ENCODE peak calls at places on chromosome 5, in eight cellular contexts. Z is NCI-H526 treated with DMSO at 0.1 percent for 48 hours, E is aorta, V is NCI-H2029, A is GM12865, I is ACHN, J is GM04504, O is smooth muscle cell of the brain vasculature. D is an unnamed sample.

GRCh38 chr5:180129291-180130190 is 58.0 kb upstream of the RNF130 start:
- DNase-seq in E (no peak), V (no peak), Z (no peak), I (no peak), A (no peak), O (no peak), J (no peak), D (no peak)

GRCh38 chr5:16471387-16471786 is 5.8 kb upstream of the ZNF622 start:
- DNase-seq in J (no peak), V (no peak), Z (no peak), E (no peak), I (no peak), O (no peak), A (no peak), D (no peak)

GRCh38 chr5:71601222-71602026 is 14.3 kb downstream of the MCCC2 start:
- DNase-seq in I (peak; percentile 86), A (peak; percentile 72), Z (no peak), J (peak; percentile 83), V (no peak), O (peak; percentile 96), E (peak; percentile 66), D (peak; percentile 79)

GRCh38 chr5:1417586-1418225 is 27.5 kb downstream of the SLC6A3 start:
- DNase-seq in O (no peak), A (no peak), E (peak; percentile 29), I (no peak), J (no peak), V (no peak), Z (no peak), D (no peak)

GRCh38 chr5:177500685-177501522 is 3.5 kb upstream of the PDLIM7 start:
- DNase-seq in O (peak; percentile 74), I (peak; percentile 74), A (peak; percentile 86), J (no peak), Z (peak; percentile 46), E (peak; percentile 94), V (peak; percentile 68), D (no peak)

GRCh38 chr5:87268126-87268969 is 665 bp downstream of the RASA1 start:
- DNase-seq in Z (peak; percentile 5), V (peak; percentile 59), E (peak; percentile 75), A (peak; percentile 73), J (no peak), O (no peak), I (peak; percentile 36), D (peak; percentile 6)

GRCh38 chr5:149831492-149831891 is 101.4 kb downstream of the PPARGC1B start:
- DNase-seq in I (peak; percentile 18), Z (no peak), J (no peak), O (no peak), V (no peak), E (no peak), A (peak; percentile 82), D (no peak)

GRCh38 chr5:111741270-111741669 is 15.7 kb downstream of the NREP start:
- DNase-seq in V (peak; percentile 85), I (no peak), Z (peak; percentile 31), A (peak; percentile 59), J (no peak), O (no peak), E (no peak), D (no peak)

GRCh38 chr5:84259221-84260045 is 125.2 kb downstream of the EDIL3 start:
- DNase-seq in V (no peak), E (no peak), O (no peak), A (no peak), J (no peak), Z (no peak), I (no peak), D (no peak)

GRCh38 chr5:127561254-127561653 is 43.8 kb downstream of the PRRC1 start:
- DNase-seq in J (peak; percentile 24), A (no peak), V (no peak), E (no peak), I (peak; percentile 74), O (no peak), Z (no peak), D (peak; percentile 29)

GRCh38 chr5:14266171-14266570 is 123.0 kb downstream of the TRIO start:
- DNase-seq in E (no peak), O (no peak), Z (no peak), A (no peak), V (no peak), I (peak; percentile 32), J (no peak), D (no peak)

GRCh38 chr5:124871299-124871698 is 124.9 kb upstream of the ZNF608 start:
- DNase-seq in E (no peak), I (no peak), J (peak; percentile 37), Z (no peak), V (peak; percentile 57), O (no peak), A (no peak), D (no peak)

GRCh38 chr5:90434116-90434714 is 24.7 kb upstream of the CETN3 start:
- DNase-seq in A (peak; percentile 67), O (no peak), E (no peak), J (peak; percentile 9), Z (peak; percentile 2), I (peak; percentile 51), V (no peak), D (no peak)

GRCh38 chr5:75753182-75753581 is 35.9 kb upstream of the POC5 start:
- DNase-seq in V (no peak), E (no peak), J (no peak), A (no peak), O (no peak), I (no peak), Z (no peak), D (no peak)

GRCh38 chr5:150184006-150184405 is 5.9 kb upstream of the SLC6A7 start:
- DNase-seq in I (no peak), E (no peak), Z (no peak), O (no peak), A (no peak), V (no peak), J (no peak), D (no peak)

GRCh38 chr5:127938746-127939145 is 144.8 kb upstream of the SLC12A2 start:
- DNase-seq in Z (no peak), A (no peak), V (no peak), E (no peak), J (no peak), O (no peak), I (no peak), D (no peak)

GRCh38 chr5:55188656-55189380 is 15.8 kb upstream of the CDC20B start:
- DNase-seq in I (no peak), E (no peak), V (peak; percentile 22), J (no peak), A (no peak), O (no peak), Z (peak; percentile 46), D (no peak)

GRCh38 chr5:3886521-3887461 is 291.2 kb downstream of the IRX1 start:
- DNase-seq in V (no peak), E (no peak), J (no peak), Z (no peak), A (no peak), I (no peak), O (no peak), D (no peak)

GRCh38 chr5:145778144-145778900 is 56.8 kb downstream of the PRELID2 start:
- DNase-seq in J (no peak), A (no peak), O (no peak), I (no peak), E (peak; percentile 60), Z (no peak), V (no peak), D (no peak)

GRCh38 chr5:40682431-40683017 is 2.8 kb downstream of the PTGER4 start:
- DNase-seq in E (no peak), Z (no peak), O (no peak), J (no peak), V (no peak), A (no peak), I (no peak), D (no peak)

GRCh38 chr5:95043234-95043633 is 241.7 kb downstream of the MCTP1 start:
- DNase-seq in J (no peak), E (no peak), V (no peak), I (no peak), Z (no peak), A (no peak), O (no peak), D (no peak)

D was measured in BJ.